ENCODE peak calls at places on chromosomes 12 and 14, in nine cellular contexts. Y is upper lobe of right lung, T is vagina, E is hepatocyte, G is A549, A is PC-3, C is Caco-2, W is GM12878, Q is psoas muscle. Z is an unnamed sample. For H3K4me1, the result is how much of the 10 kb centered on the place peaks cover.

GRCh38 chr12:58927112-58927511 is 6.8 kb upstream of the LRIG3 start:
- DNase-seq in Y (no peak), T (no peak), E (no peak), G (no peak), A (no peak), C (no peak), W (no peak), Q (no peak), Z (no peak)

GRCh38 chr14:32370720-32371119 is 41.6 kb downstream of the AKAP6 start:
- DNase-seq in Y (no peak), T (no peak), E (no peak), G (peak), A (peak), C (no peak), W (no peak), Q (no peak), Z (no peak)

GRCh38 chr12:57550628-57551549 is 1.0 kb downstream of the KIF5A start:
- DNase-seq in Y (peak), T (no peak), E (no peak), G (no peak), A (no peak), C (no peak), W (no peak), Q (no peak), Z (no peak)

GRCh38 chr12:53493610-53494391 is 5.5 kb downstream of the MAP3K12 start:
- DNase-seq in Y (peak), T (no peak), E (no peak), G (no peak), A (no peak), C (no peak), W (no peak), Q (no peak), Z (no peak)

GRCh38 chr14:73782623-73783022 is 68.4 kb upstream of the PNMA1 start:
- DNase-seq in Y (no peak), T (no peak), E (no peak), G (no peak), A (no peak), C (no peak), W (no peak), Q (no peak), Z (no peak)

GRCh38 chr12:104708891-104709290 is 249.2 kb downstream of the SLC41A2 start:
- DNase-seq in Y (no peak), T (no peak), E (no peak), G (no peak), A (no peak), C (no peak), W (no peak), Q (no peak), Z (no peak)

GRCh38 chr12:29534935-29535334 is 37.4 kb upstream of the OVCH1 start:
- DNase-seq in Y (no peak), T (no peak), E (peak), G (no peak), A (no peak), C (no peak), W (no peak), Q (no peak), Z (no peak)

GRCh38 chr14:95527392-95528002 is 7.4 kb upstream of the GLRX5 start:
- DNase-seq in Y (no peak), T (no peak), E (peak), G (peak), A (peak), C (peak), W (no peak), Q (no peak), Z (no peak)

GRCh38 chr14:50944647-50945413 is 547 bp upstream of the PYGL start:
- DNase-seq in Y (peak), T (no peak), E (peak), G (peak), A (peak), C (peak), W (no peak), Q (peak), Z (peak)

GRCh38 chr14:42469637-42470426 is 863.2 kb downstream of the LRFN5 start:
- DNase-seq in Y (no peak), T (no peak), E (no peak), G (peak), A (peak), C (no peak), W (peak), Q (no peak), Z (no peak)

GRCh38 chr12:69401940-69402339 is 42.4 kb downstream of the YEATS4 start:
- DNase-seq in Y (no peak), T (no peak), E (no peak), G (no peak), A (no peak), C (no peak), W (no peak), Q (no peak), Z (no peak)

GRCh38 chr12:14400599-14400998 is 35.1 kb downstream of the ATF7IP start:
- DNase-seq in Y (no peak), T (no peak), E (no peak), G (no peak), A (no peak), C (no peak), W (no peak), Q (no peak), Z (no peak)
- H3K4me1 ChIP-seq in Y (under half), T (under half), E (under half), G (under half), A (under half), C (under half), W (under half), Q (under half), Z (under half)

GRCh38 chr14:70644016-70644415 is 2.3 kb downstream of the TTC9 start:
- DNase-seq in Y (no peak), T (no peak), E (no peak), G (no peak), A (no peak), C (no peak), W (no peak), Q (no peak), Z (no peak)
- TF ChIP-seq CTCF in Y (no peak), T (no peak), E (no peak), G (no peak), A (no peak), C (no peak), W (no peak), Q (no peak), Z (no peak)

GRCh38 chr12:13099066-13099909 is 4.2 kb downstream of the GSG1 start:
- DNase-seq in Y (no peak), T (no peak), E (peak), G (no peak), A (peak), C (peak), W (no peak), Q (no peak), Z (no peak)

GRCh38 chr12:13099910-13100609 is 3.4 kb downstream of the GSG1 start:
- DNase-seq in Y (no peak), T (no peak), E (no peak), G (no peak), A (no peak), C (no peak), W (no peak), Q (no peak), Z (no peak)

GRCh38 chr12:13101854-13102375 is 1.6 kb downstream of the GSG1 start:
- DNase-seq in Y (no peak), T (no peak), E (peak), G (peak), A (peak), C (peak), W (no peak), Q (no peak), Z (peak)

GRCh38 chr12:13100882-13101769 is 2.3 kb downstream of the GSG1 start:
- DNase-seq in Y (peak), T (no peak), E (peak), G (peak), A (peak), C (peak), W (no peak), Q (peak), Z (peak)

GRCh38 chr12:13100610-13100881 is 2.9 kb downstream of the GSG1 start:
- DNase-seq in Y (no peak), T (no peak), E (no peak), G (no peak), A (no peak), C (no peak), W (no peak), Q (no peak), Z (no peak)
- H3K4me1 ChIP-seq in Y (half or more), T (half or more), E (half or more), G (half or more), A (half or more), C (under half), W (under half), Q (under half), Z (under half)

DNA sequence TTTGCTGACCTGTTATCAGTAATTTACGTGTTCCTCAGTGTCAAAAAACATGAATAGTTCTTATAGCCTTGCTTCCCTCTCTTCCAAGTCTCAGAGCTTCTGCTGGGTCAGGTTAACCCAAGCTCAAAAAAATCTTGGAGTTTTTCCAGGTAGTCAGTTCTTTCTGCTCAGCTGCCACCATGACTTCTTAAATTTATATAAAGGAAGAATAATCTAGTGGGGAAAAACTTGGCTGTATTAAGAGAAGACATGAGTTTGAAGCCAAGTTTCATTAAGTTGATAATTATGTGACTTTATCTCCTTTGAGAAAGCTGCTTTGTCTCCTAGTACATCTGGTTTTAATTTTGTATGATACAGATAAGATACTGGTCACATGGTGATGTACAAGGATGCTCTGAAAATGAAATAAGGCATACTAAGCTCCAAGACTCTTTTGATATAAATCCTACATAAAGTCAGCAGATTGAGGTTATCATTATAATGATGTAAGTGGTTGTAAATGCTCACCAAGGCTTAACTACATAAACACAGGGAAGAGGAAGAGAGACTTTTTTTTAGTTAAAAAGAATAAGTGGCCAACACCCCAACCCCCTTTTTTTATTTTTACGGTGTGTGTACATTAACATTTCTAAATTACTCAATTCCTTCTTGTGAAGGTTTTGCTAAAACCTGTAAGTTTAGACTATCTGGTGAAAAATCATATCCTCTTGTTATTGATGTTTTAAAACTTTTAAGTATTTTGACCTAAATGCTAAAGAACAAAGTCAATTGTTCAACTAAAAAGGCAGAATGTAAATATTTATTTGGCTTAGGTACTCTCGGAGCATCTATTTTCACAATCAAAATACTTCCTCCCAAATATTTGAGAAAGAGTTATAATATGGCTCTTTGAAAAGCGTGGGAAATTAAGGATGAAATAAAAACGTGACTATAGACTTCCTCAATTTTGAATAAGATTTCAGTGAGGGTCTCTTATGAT is 84.1 kb upstream of the SLC38A2 start:
- DNase-seq in Y (no peak), T (no peak), E (no peak), G (no peak), A (peak), C (no peak), W (no peak), Q (no peak), Z (no peak)
- TF ChIP-seq CTCF in Y (no peak), T (no peak), E (no peak), G (no peak), A (no peak), C (no peak), W (no peak), Q (no peak), Z (no peak)

GRCh38 chr12:76573840-76574373 is 14.3 kb upstream of the OSBPL8 start:
- DNase-seq in Y (no peak), T (no peak), E (no peak), G (no peak), A (no peak), C (no peak), W (no peak), Q (no peak), Z (no peak)

GRCh38 chr12:76568130-76568529 is 8.6 kb upstream of the OSBPL8 start:
- DNase-seq in Y (no peak), T (no peak), E (no peak), G (no peak), A (no peak), C (no peak), W (no peak), Q (no peak), Z (no peak)

GRCh38 chr12:76568888-76569551 is 9.4 kb upstream of the OSBPL8 start:
- DNase-seq in Y (no peak), T (no peak), E (no peak), G (no peak), A (no peak), C (no peak), W (no peak), Q (no peak), Z (no peak)

GRCh38 chr12:76569685-76570604 is 10.4 kb upstream of the OSBPL8 start:
- DNase-seq in Y (no peak), T (no peak), E (no peak), G (no peak), A (no peak), C (no peak), W (no peak), Q (no peak), Z (no peak)

DNA sequence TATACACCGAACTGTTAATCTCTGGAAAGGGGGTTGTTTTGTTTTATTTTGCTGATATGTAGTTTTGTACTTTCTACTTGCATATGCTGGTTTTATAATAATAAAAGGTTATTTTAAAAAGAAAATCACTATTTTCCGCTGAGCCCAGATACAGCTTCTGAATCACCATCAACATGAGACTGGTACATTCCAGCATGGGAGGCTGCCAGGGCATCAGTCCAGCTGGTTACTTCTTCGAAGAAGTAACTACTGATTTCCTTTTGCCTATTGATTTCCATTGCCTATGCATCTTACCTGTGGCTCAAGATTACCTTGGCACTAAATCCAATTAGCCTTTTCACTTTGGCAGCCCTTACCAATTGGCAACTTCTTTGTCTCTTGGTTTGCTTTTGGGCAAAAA is 11.7 kb upstream of the OSBPL8 start:
- DNase-seq in Y (no peak), T (no peak), E (no peak), G (no peak), A (no peak), C (no peak), W (no peak), Q (no peak), Z (no peak)
- H3K4me1 ChIP-seq in Y (under half), T (under half), E (under half), G (under half), A (under half), C (under half), W (under half), Q (under half), Z (under half)

DNA sequence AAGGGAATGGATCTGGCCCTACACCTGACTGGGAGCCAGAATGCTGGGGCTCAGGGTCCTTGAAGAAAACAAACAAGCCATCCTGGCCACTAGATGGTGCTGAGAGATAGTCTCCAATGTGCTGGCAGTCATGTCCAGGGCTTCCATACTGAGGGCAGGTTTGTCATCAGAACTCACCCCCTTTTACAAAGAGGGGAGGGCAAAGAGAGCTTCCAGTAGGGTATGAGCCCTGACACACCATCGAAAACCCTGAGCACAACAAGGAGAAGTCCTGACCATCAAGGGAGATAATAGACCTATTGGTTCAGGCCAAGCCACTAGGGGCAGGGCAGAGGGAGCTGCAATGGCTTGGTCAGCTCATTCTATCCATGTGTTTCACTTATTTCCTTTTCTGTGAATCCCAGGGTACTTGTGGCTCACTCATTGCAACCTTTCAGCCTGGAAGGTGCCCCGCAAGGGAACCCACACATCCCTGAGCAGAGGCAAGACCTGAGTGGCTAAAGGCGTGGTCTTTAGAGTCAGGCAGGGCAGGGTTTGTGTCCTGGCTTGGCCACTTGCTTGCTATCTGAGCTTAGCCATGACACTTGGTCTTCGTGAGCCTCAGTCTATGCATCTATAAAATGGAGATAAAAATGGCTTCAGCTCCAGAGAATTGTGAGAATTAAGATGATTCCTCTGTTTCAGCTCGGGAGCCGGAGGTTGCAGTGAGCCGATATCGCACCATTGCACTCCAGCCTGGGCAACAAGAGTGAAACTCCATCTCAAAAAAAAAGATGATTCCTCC is 6.2 kb upstream of the PLEKHH1 start:
- DNase-seq in Y (no peak), T (no peak), E (peak), G (peak), A (peak), C (peak), W (peak), Q (no peak), Z (peak)
- TF ChIP-seq CTCF in Y (peak), T (peak), E (peak), G (peak), A (peak), C (peak), W (peak), Q (peak), Z (peak)

DNA sequence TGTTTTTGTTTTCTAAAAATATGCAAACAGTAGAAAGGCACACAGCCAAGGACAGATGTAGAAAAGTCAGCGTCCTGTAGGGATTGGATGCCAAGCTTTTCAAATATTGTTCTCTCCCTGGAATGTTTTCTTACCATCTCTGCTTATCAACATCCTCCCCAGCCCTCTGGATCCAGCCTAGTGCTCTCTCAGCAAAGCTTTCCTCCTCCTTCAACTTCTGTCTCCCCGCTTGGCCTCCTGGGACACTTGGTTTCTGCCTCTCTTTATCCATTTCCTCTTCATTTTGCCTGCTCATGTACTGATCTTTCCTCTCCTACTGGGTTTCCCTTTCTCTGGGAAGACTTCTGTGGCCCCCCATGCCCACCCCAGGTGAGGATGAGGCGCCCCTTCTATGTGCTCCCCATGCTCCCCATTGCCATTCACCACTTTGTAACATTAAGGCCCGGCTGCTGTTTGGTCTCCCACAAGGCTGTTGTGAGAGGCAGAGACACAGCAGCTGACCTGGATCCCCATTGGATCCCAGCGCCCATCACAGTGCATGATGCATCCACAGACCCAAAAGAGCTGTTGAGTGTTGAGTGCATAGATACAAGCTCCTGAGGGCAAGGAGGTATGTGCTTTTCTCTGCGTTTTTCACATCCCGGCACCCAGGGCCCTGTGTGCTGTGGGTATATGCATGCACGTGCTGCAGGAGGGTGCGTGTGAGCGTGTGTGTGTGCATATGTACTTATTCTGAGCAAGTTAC is 38.2 kb downstream of the EVL start:
- DNase-seq in Y (peak), T (no peak), E (no peak), G (no peak), A (no peak), C (no peak), W (no peak), Q (no peak), Z (no peak)
- H3K4me1 ChIP-seq in Y (half or more), T (half or more), E (under half), G (under half), A (under half), C (under half), W (under half), Q (under half), Z (under half)

Z was measured in prostate gland.